ENCODE peak calls at places on chromosomes 13 and 19, in six cellular contexts. One of them, this sample, is unnamed.

GRCh38 chr13:77521595-77522367 is 13.7 kb upstream of the SCEL start:
- DNase-seq in lung: peak; percentile 80
- DNase-seq in heart right ventricle: no peak
- DNase-seq in stimulated activated CD4-positive, alpha-beta T cell treated with anti-CD3 and anti-CD28 coated beads, Interleukin-1b, Interleukin-23, amount 100 ng/mL, for 24 hours: no peak
- DNase-seq in NCI-H1092 treated with DMSO at 0.1 percent for 48 hours: no peak
- DNase-seq in COR-L47: no peak
- DNase-seq in this sample: no peak

GRCh38 chr13:80251403-80251802 is 89.5 kb downstream of the SPRY2 start:
- DNase-seq in NCI-H1092 treated with DMSO at 0.1 percent for 48 hours: no peak
- DNase-seq in stimulated activated CD4-positive, alpha-beta T cell treated with anti-CD3 and anti-CD28 coated beads, Interleukin-1b, Interleukin-23, amount 100 ng/mL, for 24 hours: no peak
- DNase-seq in COR-L47: peak; percentile 61
- DNase-seq in heart right ventricle: peak; percentile 11
- DNase-seq in lung: no peak
- DNase-seq in this sample: no peak

GRCh38 chr13:105914637-105915036 is 620.8 kb downstream of the EFNB2 start:
- DNase-seq in NCI-H1092 treated with DMSO at 0.1 percent for 48 hours: no peak
- DNase-seq in stimulated activated CD4-positive, alpha-beta T cell treated with anti-CD3 and anti-CD28 coated beads, Interleukin-1b, Interleukin-23, amount 100 ng/mL, for 24 hours: no peak
- DNase-seq in heart right ventricle: no peak
- DNase-seq in lung: no peak
- DNase-seq in COR-L47: no peak
- DNase-seq in this sample: no peak

GRCh38 chr19:54077334-54077733 is 3.8 kb downstream of the TARM1 start:
- DNase-seq in lung: no peak
- DNase-seq in NCI-H1092 treated with DMSO at 0.1 percent for 48 hours: no peak
- DNase-seq in heart right ventricle: no peak
- DNase-seq in COR-L47: no peak
- DNase-seq in stimulated activated CD4-positive, alpha-beta T cell treated with anti-CD3 and anti-CD28 coated beads, Interleukin-1b, Interleukin-23, amount 100 ng/mL, for 24 hours: no peak
- DNase-seq in this sample: no peak

GRCh38 chr13:27170521-27171243 is 929 bp downstream of the USP12 start:
- DNase-seq in stimulated activated CD4-positive, alpha-beta T cell treated with anti-CD3 and anti-CD28 coated beads, Interleukin-1b, Interleukin-23, amount 100 ng/mL, for 24 hours: peak; percentile 17
- DNase-seq in lung: peak; percentile 41
- DNase-seq in COR-L47: peak; percentile 33
- DNase-seq in NCI-H1092 treated with DMSO at 0.1 percent for 48 hours: peak; percentile 73
- DNase-seq in heart right ventricle: peak; percentile 38
- DNase-seq in this sample: no peak

GRCh38 chr13:112711528-112712265 is 21.9 kb downstream of the ATP11A start:
- DNase-seq in NCI-H1092 treated with DMSO at 0.1 percent for 48 hours: peak; percentile 35
- DNase-seq in lung: peak; percentile 86
- DNase-seq in COR-L47: peak; percentile 64
- DNase-seq in stimulated activated CD4-positive, alpha-beta T cell treated with anti-CD3 and anti-CD28 coated beads, Interleukin-1b, Interleukin-23, amount 100 ng/mL, for 24 hours: no peak
- DNase-seq in heart right ventricle: peak; percentile 88
- DNase-seq in this sample: no peak

GRCh38 chr19:11024259-11024658 is 63.4 kb downstream of the SMARCA4 start:
- DNase-seq in NCI-H1092 treated with DMSO at 0.1 percent for 48 hours: no peak
- DNase-seq in COR-L47: no peak
- DNase-seq in stimulated activated CD4-positive, alpha-beta T cell treated with anti-CD3 and anti-CD28 coated beads, Interleukin-1b, Interleukin-23, amount 100 ng/mL, for 24 hours: no peak
- DNase-seq in heart right ventricle: no peak
- DNase-seq in lung: no peak
- DNase-seq in this sample: no peak

GRCh38 chr13:43933378-43933777 is 53.7 kb downstream of the LACC1 start:
- DNase-seq in stimulated activated CD4-positive, alpha-beta T cell treated with anti-CD3 and anti-CD28 coated beads, Interleukin-1b, Interleukin-23, amount 100 ng/mL, for 24 hours: no peak
- DNase-seq in NCI-H1092 treated with DMSO at 0.1 percent for 48 hours: no peak
- DNase-seq in COR-L47: no peak
- DNase-seq in heart right ventricle: no peak
- DNase-seq in lung: no peak
- DNase-seq in this sample: no peak

GRCh38 chr19:18021121-18021755 is 13.3 kb downstream of the ARRDC2 start:
- DNase-seq in lung: peak; percentile 76
- DNase-seq in NCI-H1092 treated with DMSO at 0.1 percent for 48 hours: no peak
- DNase-seq in heart right ventricle: peak; percentile 91
- DNase-seq in stimulated activated CD4-positive, alpha-beta T cell treated with anti-CD3 and anti-CD28 coated beads, Interleukin-1b, Interleukin-23, amount 100 ng/mL, for 24 hours: no peak
- DNase-seq in COR-L47: peak; percentile 44
- DNase-seq in this sample: peak; percentile 74

GRCh38 chr19:32688315-32688714 is 3.3 kb upstream of the NUDT19 start:
- DNase-seq in COR-L47: no peak
- DNase-seq in stimulated activated CD4-positive, alpha-beta T cell treated with anti-CD3 and anti-CD28 coated beads, Interleukin-1b, Interleukin-23, amount 100 ng/mL, for 24 hours: no peak
- DNase-seq in lung: no peak
- DNase-seq in NCI-H1092 treated with DMSO at 0.1 percent for 48 hours: no peak
- DNase-seq in heart right ventricle: no peak
- DNase-seq in this sample: no peak

GRCh38 chr13:113900646-113901045 is 36.8 kb upstream of the GAS6 start:
- DNase-seq in stimulated activated CD4-positive, alpha-beta T cell treated with anti-CD3 and anti-CD28 coated beads, Interleukin-1b, Interleukin-23, amount 100 ng/mL, for 24 hours: no peak
- DNase-seq in lung: peak; percentile 14
- DNase-seq in COR-L47: no peak
- DNase-seq in NCI-H1092 treated with DMSO at 0.1 percent for 48 hours: no peak
- DNase-seq in heart right ventricle: no peak
- DNase-seq in this sample: no peak

GRCh38 chr19:55210120-55210493 is 806 bp upstream of the PTPRH start:
- DNase-seq in NCI-H1092 treated with DMSO at 0.1 percent for 48 hours: peak; percentile 6
- DNase-seq in lung: no peak
- DNase-seq in COR-L47: peak; percentile 42
- DNase-seq in stimulated activated CD4-positive, alpha-beta T cell treated with anti-CD3 and anti-CD28 coated beads, Interleukin-1b, Interleukin-23, amount 100 ng/mL, for 24 hours: no peak
- DNase-seq in heart right ventricle: no peak
- DNase-seq in this sample: no peak

GRCh38 chr19:3785464-3785937 is 680 bp downstream of the MATK start:
- DNase-seq in lung: no peak
- DNase-seq in heart right ventricle: no peak
- DNase-seq in COR-L47: no peak
- DNase-seq in stimulated activated CD4-positive, alpha-beta T cell treated with anti-CD3 and anti-CD28 coated beads, Interleukin-1b, Interleukin-23, amount 100 ng/mL, for 24 hours: peak; percentile 26
- DNase-seq in NCI-H1092 treated with DMSO at 0.1 percent for 48 hours: no peak
- DNase-seq in this sample: no peak

This sample was measured in activated effector memory CD4-positive, alpha-beta T cell treated with Interleukin-2 at 50 U/mL for 16 hours.